ENCODE peak calls at places on chromosomes 13 and 19, in nine cellular contexts. Y is naive thymus-derived CD8-positive, alpha-beta T cell; G is endothelial cell of umbilical vein; S is kidney tubule cell; B is HFF-Myc; R is amygdala; D is H9; V is ureter; X is omental fat pad. J is an unnamed sample.

GRCh38 chr13:50123002-50123401 is 107.8 kb downstream of the KCNRG start:
- DNase-seq in Y (no peak), G (no peak), S (no peak), B (no peak), R (no peak), D (no peak), V (no peak), X (no peak), J (no peak)

GRCh38 chr19:17458970-17459369 is 1.8 kb downstream of the NXNL1 start:
- DNase-seq in Y (no peak), G (no peak), S (no peak), B (no peak), R (no peak), D (no peak), V (no peak), X (no peak), J (no peak)

GRCh38 chr19:45514376-45515051 is 7.2 kb downstream of the VASP start:
- DNase-seq in Y (no peak), G (no peak), S (no peak), B (no peak), R (no peak), D (no peak), V (no peak), X (no peak), J (no peak)

GRCh38 chr19:33407716-33408115 is 34.2 kb downstream of the CEBPG start:
- DNase-seq in Y (no peak), G (no peak), S (no peak), B (no peak), R (no peak), D (no peak), V (no peak), X (no peak), J (no peak)

GRCh38 chr19:33622505-33622808 is 704 bp downstream of the CHST8 start:
- DNase-seq in Y (no peak), G (no peak), S (peak), B (no peak), R (no peak), D (no peak), V (no peak), X (no peak), J (no peak)

GRCh38 chr19:31316201-31316951 is 32.9 kb downstream of the TSHZ3 start:
- DNase-seq in Y (no peak), G (peak), S (no peak), B (no peak), R (no peak), D (no peak), V (no peak), X (no peak), J (no peak)

GRCh38 chr13:90427322-90428272 is 919.9 kb upstream of the MIR17HG start:
- DNase-seq in Y (no peak), G (no peak), S (no peak), B (no peak), R (no peak), D (peak), V (no peak), X (no peak), J (no peak)

GRCh38 chr19:33840382-33840781 is 43.7 kb downstream of the KCTD15 start:
- DNase-seq in Y (no peak), G (no peak), S (no peak), B (no peak), R (no peak), D (no peak), V (no peak), X (no peak), J (no peak)

GRCh38 chr19:39014037-39014436 is 18.3 kb downstream of the FBXO27 start:
- DNase-seq in Y (no peak), G (no peak), S (no peak), B (no peak), R (no peak), D (no peak), V (no peak), X (no peak), J (no peak)

GRCh38 chr19:45569619-45570421 is 14.8 kb downstream of the OPA3 start:
- DNase-seq in Y (peak), G (peak), S (peak), B (no peak), R (peak), D (peak), V (no peak), X (no peak), J (no peak)

GRCh38 chr19:6774821-6775707 is 2.6 kb downstream of the VAV1 start:
- DNase-seq in Y (no peak), G (no peak), S (no peak), B (no peak), R (no peak), D (no peak), V (no peak), X (no peak), J (no peak)

GRCh38 chr13:43041368-43041921 is 18.1 kb downstream of the DNAJC15 start:
- DNase-seq in Y (no peak), G (no peak), S (no peak), B (no peak), R (no peak), D (no peak), V (no peak), X (no peak), J (no peak)

J was measured in retinal pigment epithelial cell.